ENCODE peak calls at places on chromosomes 13 and 19, in nine cellular contexts. A is choroid plexus epithelial cell, R is right lobe of liver, C is suprapubic skin, W is IMR-90, T is left lung, J is AG10803, U is iPS DF 6.9, I is cardiac fibroblast. D is an unnamed sample.

GRCh38 chr13:97422118-97423054 is 11.6 kb upstream of the RAP2A start:
- DNase-seq in W (no peak), C (no peak), R (no peak), U (no peak), A (no peak), I (peak), J (no peak), T (no peak), D (no peak)

GRCh38 chr13:88586263-88586662 is 915.1 kb downstream of the SLITRK5 start:
- DNase-seq in I (no peak), W (no peak), A (peak), C (no peak), U (no peak), R (no peak), J (no peak), T (no peak), D (no peak)

GRCh38 chr13:27541386-27541785 is 78.9 kb downstream of the LNX2 start:
- DNase-seq in U (no peak), R (no peak), W (peak), J (peak), A (no peak), C (no peak), I (no peak), T (no peak), D (no peak)

GRCh38 chr13:112953591-112954487 is 15.2 kb upstream of the MCF2L start:
- DNase-seq in W (no peak), T (no peak), I (no peak), R (no peak), U (no peak), A (no peak), J (no peak), C (peak), D (no peak)

GRCh38 chr19:44848036-44848804 is 2.1 kb downstream of the NECTIN2 start:
- DNase-seq in C (peak), I (peak), J (peak), R (no peak), W (peak), T (no peak), A (peak), U (no peak), D (peak)

GRCh38 chr19:35153701-35154534 is 617 bp upstream of the FXYD5 start:
- DNase-seq in R (no peak), W (no peak), J (peak), I (no peak), A (peak), U (no peak), C (peak), T (no peak), D (no peak)

GRCh38 chr13:75256922-75257321 is 225.0 kb downstream of the TBC1D4 start:
- DNase-seq in W (no peak), R (no peak), C (no peak), T (no peak), A (peak), J (no peak), I (peak), U (no peak), D (no peak)

GRCh38 chr13:97658556-97658955 is 224.6 kb downstream of the RAP2A start:
- DNase-seq in C (no peak), T (no peak), R (no peak), I (peak), U (no peak), W (no peak), A (no peak), J (no peak), D (no peak)

GRCh38 chr19:33456845-33457220 is 64.8 kb downstream of the PEPD start:
- DNase-seq in T (peak), R (peak), J (no peak), W (no peak), U (no peak), A (no peak), C (peak), I (no peak), D (no peak)

GRCh38 chr13:45325806-45326205 is 15.2 kb downstream of the TPT1 start:
- DNase-seq in A (peak), R (no peak), I (peak), T (no peak), C (no peak), W (peak), J (peak), U (no peak), D (no peak)

GRCh38 chr19:53037101-53038097 is 7.1 kb upstream of the ERVV-2 start:
- DNase-seq in W (peak), T (peak), R (no peak), U (no peak), I (peak), C (no peak), A (peak), J (peak), D (no peak)

GRCh38 chr19:13557756-13558398 is 51.6 kb upstream of the CACNA1A start:
- DNase-seq in C (no peak), T (no peak), W (no peak), I (no peak), J (no peak), R (no peak), U (no peak), A (no peak), D (no peak)

GRCh38 chr13:113448885-113449692 is 4.2 kb downstream of the ADPRHL1 start:
- DNase-seq in C (peak), R (no peak), T (peak), U (no peak), J (peak), W (no peak), A (no peak), I (peak), D (peak)

GRCh38 chr19:16377521-16377920 is 52.9 kb downstream of the KLF2 start:
- DNase-seq in U (no peak), A (no peak), T (no peak), I (no peak), R (no peak), W (no peak), C (no peak), J (no peak), D (no peak)

GRCh38 chr19:15381864-15382263 is 2.3 kb upstream of the AKAP8 start:
- DNase-seq in C (no peak), A (no peak), R (no peak), W (no peak), U (no peak), I (no peak), J (no peak), T (no peak), D (no peak)

DNA sequence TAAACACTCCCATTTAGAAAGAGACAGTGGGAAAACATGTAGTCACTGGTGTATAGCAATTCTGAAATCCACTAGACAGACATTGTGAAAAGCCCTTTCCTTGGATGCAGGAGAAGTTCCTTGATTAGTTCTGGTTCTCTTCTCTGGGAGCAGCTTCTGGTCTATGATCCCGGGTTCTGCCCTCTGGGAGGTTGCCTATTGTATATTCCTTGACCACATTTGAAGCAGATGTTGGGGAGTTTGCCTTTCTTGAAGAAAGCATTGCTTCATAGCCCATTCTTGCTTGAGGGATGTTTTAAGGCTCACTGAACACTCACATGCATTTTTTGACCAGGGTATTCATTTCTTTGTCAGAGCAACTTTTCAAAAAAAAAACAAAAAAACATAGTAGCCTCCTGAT is 211.9 kb downstream of the NDFIP2 start:
- DNase-seq in T (no peak), U (no peak), A (no peak), I (peak), W (no peak), J (peak), R (no peak), C (no peak), D (no peak)
- H3K4me3 ChIP-seq in T (no peak), U (no peak), A (no peak), I (no peak), W (no peak), J (no peak), R (no peak), C (no peak), D (no peak)

GRCh38 chr19:39771751-39772150 is 6.9 kb upstream of the LEUTX start:
- DNase-seq in W (no peak), C (no peak), A (no peak), R (no peak), U (no peak), T (no peak), I (no peak), J (no peak), D (no peak)
- H3K4me3 ChIP-seq in W (no peak), C (no peak), A (no peak), R (no peak), U (no peak), T (no peak), I (no peak), J (no peak), D (no peak)

DNA sequence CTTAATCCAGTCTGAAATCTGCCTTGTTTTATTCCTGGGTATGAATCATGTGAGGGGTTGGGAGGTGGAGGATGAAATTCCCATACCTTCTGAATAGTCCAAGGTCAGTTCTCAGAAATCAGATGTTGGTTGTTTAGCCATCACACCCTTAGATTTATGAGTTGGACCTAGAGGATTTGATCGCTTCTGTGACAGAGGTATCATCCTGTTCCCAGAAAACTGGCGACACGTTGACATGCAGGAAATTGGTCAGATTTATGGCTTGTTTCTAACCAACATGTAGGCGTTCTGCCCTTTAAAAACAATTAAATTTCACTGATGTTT is 24.7 kb upstream of the CXCL17 start:
- DNase-seq in T (no peak), C (no peak), I (no peak), W (no peak), R (no peak), A (no peak), U (no peak), J (no peak), D (peak)
- H3K4me3 ChIP-seq in T (no peak), C (no peak), I (no peak), W (no peak), R (no peak), A (no peak), U (no peak), J (no peak), D (no peak)

GRCh38 chr13:35923347-35923746 is 207.8 kb downstream of the DCLK1 start:
- DNase-seq in U (no peak), T (no peak), C (no peak), R (no peak), W (peak), J (peak), A (peak), I (peak), D (no peak)
- H3K4me3 ChIP-seq in U (no peak), T (no peak), C (no peak), R (no peak), W (no peak), J (no peak), A (no peak), I (no peak), D (no peak)

DNA sequence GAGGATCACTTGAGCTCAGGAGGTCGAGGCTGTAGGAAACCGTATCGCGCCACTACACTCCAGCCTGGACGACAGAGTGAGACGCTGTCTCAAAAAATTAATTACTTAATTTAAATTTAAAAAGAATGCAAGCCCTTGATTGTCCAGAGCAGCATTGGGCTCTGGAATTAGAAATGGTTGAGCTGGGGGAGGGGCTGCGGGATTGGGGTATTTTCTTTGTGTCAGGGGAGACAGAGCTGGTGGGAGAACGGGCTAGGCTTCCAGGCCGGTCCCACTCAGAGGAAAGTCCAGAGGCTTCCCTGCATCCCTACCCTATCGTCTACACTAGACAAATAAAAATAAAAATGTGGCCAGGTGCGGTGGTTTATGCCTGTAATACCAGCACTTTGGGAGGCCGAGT is 2.2 kb upstream of the RAB3A start:
- DNase-seq in R (no peak), J (no peak), I (no peak), U (no peak), A (no peak), C (no peak), W (no peak), T (no peak), D (no peak)
- H3K4me3 ChIP-seq in R (no peak), J (no peak), I (no peak), U (no peak), A (no peak), C (no peak), W (no peak), T (no peak), D (no peak)

DNA sequence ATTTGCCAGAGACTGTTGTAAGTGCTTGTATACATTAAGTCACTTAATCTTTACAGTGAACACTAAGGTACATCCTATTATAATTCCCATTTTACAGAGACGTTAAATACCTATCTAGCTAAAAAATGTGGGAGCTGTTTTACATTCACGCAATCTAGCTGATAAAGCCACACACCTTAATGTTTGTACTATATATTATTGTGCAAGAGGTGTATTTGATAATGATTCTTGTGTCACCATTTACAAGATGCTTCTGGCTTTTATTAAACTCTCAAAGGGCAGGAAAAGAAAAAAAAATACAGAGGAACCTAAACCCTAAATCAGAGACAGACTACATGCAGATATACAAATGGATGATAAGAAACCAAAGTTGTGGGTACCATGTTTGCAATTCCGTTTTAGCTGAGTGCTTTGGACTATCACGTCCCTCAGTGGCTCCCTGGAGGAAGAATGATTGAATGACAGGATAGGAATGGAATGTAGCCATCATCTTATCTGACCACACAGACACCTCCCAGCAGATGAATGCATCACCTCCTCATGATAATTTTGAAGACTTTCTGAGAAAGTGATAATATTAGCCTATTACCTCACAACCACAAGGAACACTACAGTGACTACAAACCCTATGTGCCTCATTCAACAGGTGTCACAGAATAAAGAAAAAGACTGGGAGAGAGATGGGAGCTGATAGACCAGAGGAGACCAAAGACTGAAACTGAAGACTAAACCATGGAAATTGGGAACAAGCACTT is 230.5 kb upstream of the SERP2 start:
- DNase-seq in T (no peak), R (no peak), I (peak), W (peak), J (no peak), A (peak), C (no peak), U (no peak), D (no peak)
- H3K4me3 ChIP-seq in T (peak), R (peak), I (no peak), W (no peak), J (no peak), A (peak), C (peak), U (no peak), D (no peak)

DNA sequence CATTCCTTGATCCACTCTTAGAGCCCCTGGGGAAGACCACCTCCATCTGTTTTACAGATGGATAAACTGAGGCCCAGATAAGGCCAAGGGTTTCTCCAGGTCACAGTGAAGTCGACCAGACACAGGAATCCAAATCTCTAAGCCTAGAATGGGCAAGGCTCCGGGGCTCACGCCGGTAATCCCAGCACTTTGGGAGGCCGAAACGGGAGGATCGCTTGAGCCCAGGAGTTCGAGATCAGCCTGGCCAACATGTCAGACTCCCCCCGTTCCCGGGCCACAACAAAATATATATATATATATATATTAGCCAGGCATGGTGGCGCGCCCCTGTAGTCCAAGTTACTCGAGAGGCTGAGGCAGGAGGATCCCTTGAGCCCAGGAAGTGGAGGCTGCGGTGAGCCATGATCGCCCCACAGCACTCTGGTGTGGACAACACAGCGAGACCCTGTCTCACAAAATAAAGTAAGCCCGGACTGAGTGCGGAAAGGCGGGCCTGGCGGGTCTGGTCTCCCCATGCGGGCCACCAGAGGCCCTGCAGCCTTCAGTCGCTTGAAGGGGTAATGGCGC is 615 bp upstream of the RPL13A start:
- DNase-seq in J (no peak), I (no peak), W (no peak), R (no peak), C (no peak), A (no peak), U (no peak), T (no peak), D (no peak)
- H3K4me3 ChIP-seq in J (no peak), I (no peak), W (no peak), R (peak), C (peak), A (peak), U (no peak), T (peak), D (no peak)